ENCODE peak calls at places on chromosomes 7 and 10, in ten cellular contexts. K is cardiac muscle cell; Y is left ventricle myocardium inferior; S is heart right ventricle; H is CD4-positive, CD25-positive, alpha-beta regulatory T cell; R is Caco-2; V is endodermal cell; D is colonic mucosa; G is uterus; B is psoas muscle. L is an unnamed sample.
A peak's percentile ranks its signal among the peaks of the same experiment; 100 is the strongest.

GRCh38 chr10:107546239-107546638 is 381.7 kb upstream of the SORCS1 start:
- DNase-seq in B (no peak), H (no peak), G (no peak), D (no peak), R (no peak), K (peak; percentile 30), V (no peak), S (no peak), Y (no peak), L (no peak)

GRCh38 chr10:101744267-101744666 is 31.6 kb downstream of the FGF8 start:
- DNase-seq in Y (no peak), G (no peak), D (no peak), K (no peak), R (no peak), S (no peak), V (no peak), H (no peak), B (no peak), L (no peak)

GRCh38 chr10:122343135-122343800 is 31.2 kb upstream of the PLEKHA1 start:
- DNase-seq in H (no peak), S (no peak), D (no peak), B (no peak), K (no peak), R (no peak), G (no peak), Y (no peak), V (peak; percentile 42), L (peak; percentile 53)

GRCh38 chr10:88194041-88194887 is 330.8 kb downstream of the PTEN start:
- DNase-seq in K (peak; percentile 16), R (no peak), S (no peak), Y (no peak), B (no peak), H (no peak), V (no peak), G (peak; percentile 24), D (no peak), L (no peak)

GRCh38 chr7:27901028-27901760 is 161.2 kb downstream of the TAX1BP1 start:
- DNase-seq in R (no peak), K (peak; percentile 54), V (no peak), B (no peak), G (no peak), H (no peak), Y (no peak), S (no peak), D (no peak), L (no peak)

GRCh38 chr10:95818663-95819062 is 62.7 kb downstream of the ENTPD1 start:
- DNase-seq in Y (no peak), G (no peak), K (peak; percentile 90), V (no peak), H (no peak), S (no peak), B (no peak), D (no peak), R (no peak), L (no peak)

GRCh38 chr10:102400061-102400460 is 4.6 kb downstream of the NFKB2 start:
- DNase-seq in D (no peak), K (no peak), R (no peak), Y (no peak), S (no peak), B (no peak), G (no peak), H (no peak), V (no peak), L (no peak)

GRCh38 chr7:28956608-28957063 is 1.5 kb downstream of the TRIL start:
- DNase-seq in R (peak; percentile 77), S (peak; percentile 73), K (peak; percentile 72), H (no peak), V (peak; percentile 95), B (peak; percentile 65), G (peak; percentile 47), Y (peak; percentile 66), D (peak; percentile 77), L (no peak)

GRCh38 chr7:134890246-134891240 is 95.8 kb upstream of the AGBL3 start:
- DNase-seq in H (no peak), B (no peak), D (no peak), R (no peak), Y (peak; percentile 42), S (no peak), K (peak; percentile 56), V (no peak), G (peak; percentile 62), L (no peak)

GRCh38 chr10:123135415-123136141 is at the start of gene HMX3:
- DNase-seq in Y (no peak), D (no peak), V (peak; percentile 85), G (no peak), H (no peak), S (no peak), R (no peak), K (peak; percentile 56), B (no peak), L (peak; percentile 55)

GRCh38 chr10:49497358-49497757 is 41.6 kb downstream of the ERCC6 start:
- DNase-seq in G (no peak), D (no peak), S (no peak), V (no peak), B (no peak), H (no peak), R (no peak), K (peak; percentile 6), Y (no peak), L (no peak)

GRCh38 chr7:111750168-111750715 is 187.9 kb upstream of the IMMP2L start:
- DNase-seq in H (no peak), R (no peak), V (no peak), S (no peak), B (no peak), K (no peak), Y (no peak), D (no peak), G (no peak), L (no peak)

GRCh38 chr7:22942191-22942590 is 71.7 kb downstream of the HYCC1 start:
- DNase-seq in K (no peak), R (no peak), H (no peak), Y (no peak), S (no peak), D (no peak), B (no peak), V (peak; percentile 52), G (no peak), L (no peak)

GRCh38 chr10:132375795-132376297 is 21.2 kb upstream of the PWWP2B start:
- DNase-seq in S (no peak), G (no peak), Y (no peak), K (no peak), V (no peak), R (no peak), H (no peak), B (no peak), D (no peak), L (no peak)
- H3K27me3 ChIP-seq in S (no peaks in the 10 kb centered on the region), G (no peaks in the 10 kb centered on the region), Y (peaks cover 4% of the 10 kb centered on the region), K (no peaks in the 10 kb centered on the region), V (no peaks in the 10 kb centered on the region), R (no peaks in the 10 kb centered on the region), H (no peaks in the 10 kb centered on the region), B (no peaks in the 10 kb centered on the region), D (no peaks in the 10 kb centered on the region), L (no peaks in the 10 kb centered on the region)

GRCh38 chr7:64872809-64873500 is 30.1 kb upstream of the ZNF273 start:
- DNase-seq in S (no peak), H (no peak), V (no peak), K (no peak), D (peak; percentile 8), G (no peak), Y (no peak), B (no peak), R (peak; percentile 3), L (peak; percentile 40)

GRCh38 chr7:64874114-64874513 is 29.0 kb upstream of the ZNF273 start:
- DNase-seq in S (no peak), Y (no peak), B (no peak), G (no peak), D (no peak), K (no peak), R (peak; percentile 6), H (no peak), V (no peak), L (no peak)

GRCh38 chr7:64874562-64875250 is 28.4 kb upstream of the ZNF273 start:
- DNase-seq in D (peak; percentile 12), K (no peak), R (peak; percentile 8), G (no peak), S (no peak), H (no peak), B (no peak), V (peak; percentile 20), Y (no peak), L (peak; percentile 53)

GRCh38 chr7:64872351-64872750 is 30.7 kb upstream of the ZNF273 start:
- DNase-seq in V (peak; percentile 15), D (peak; percentile 13), H (no peak), B (no peak), S (no peak), R (peak; percentile 26), Y (no peak), K (no peak), G (no peak), L (peak; percentile 36)

GRCh38 chr7:64873517-64873916 is 29.6 kb upstream of the ZNF273 start:
- DNase-seq in D (peak; percentile 3), K (no peak), B (no peak), V (no peak), Y (no peak), R (peak; percentile 4), S (no peak), H (no peak), G (no peak), L (peak; percentile 36)
- H3K9me3 ChIP-seq in D (no peaks in the 10 kb centered on the region), K (no peaks in the 10 kb centered on the region), B (no peaks in the 10 kb centered on the region), V (no peaks in the 10 kb centered on the region), Y (no peaks in the 10 kb centered on the region), R (peaks cover 14% of the 10 kb centered on the region), S (no peaks in the 10 kb centered on the region), H (no peaks in the 10 kb centered on the region), G (no peaks in the 10 kb centered on the region), L (no peaks in the 10 kb centered on the region)

DNA sequence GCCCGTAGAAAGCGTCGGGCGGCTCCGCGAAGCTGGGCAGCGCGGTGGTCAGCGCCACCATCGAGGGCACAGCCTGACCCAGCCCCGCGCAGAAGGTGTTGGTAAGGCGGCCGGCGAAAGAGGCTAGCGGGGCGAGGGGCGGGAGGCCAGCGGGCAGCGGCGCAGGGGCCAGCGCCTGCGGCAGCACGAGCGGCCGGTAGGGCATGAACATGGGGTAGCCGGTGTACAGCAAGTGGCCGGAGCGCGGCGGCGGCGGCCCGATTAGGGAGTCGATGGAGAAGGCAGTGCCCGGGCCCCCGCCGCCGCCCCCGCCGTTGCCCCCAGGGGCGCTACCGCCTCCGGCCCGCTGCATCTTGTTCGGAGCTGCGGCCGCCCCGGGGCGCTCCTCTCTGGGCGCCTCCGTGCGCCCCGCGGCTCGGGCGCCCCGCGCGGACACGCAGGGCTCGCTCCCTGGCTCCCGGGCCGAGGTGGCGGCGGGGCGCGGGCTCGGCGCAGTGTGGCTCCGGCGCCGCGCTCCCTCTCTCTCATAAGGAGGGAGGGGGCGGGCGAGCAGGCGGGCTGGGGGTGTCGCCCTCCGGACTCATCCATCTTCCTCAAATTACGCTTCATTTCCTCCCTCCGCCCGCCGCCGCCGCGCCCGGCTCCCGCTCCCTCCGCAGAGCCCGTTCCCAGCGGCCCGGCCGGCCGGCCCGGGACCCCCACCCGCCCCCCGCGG is at the start of gene GBX1:
- DNase-seq in V (peak; percentile 74), R (no peak), K (no peak), S (no peak), H (no peak), B (no peak), D (no peak), G (no peak), Y (no peak), L (no peak)
- H3K27me3 ChIP-seq in V (peaks cover 85% of the 10 kb centered on the region), R (peaks cover 15% of the 10 kb centered on the region), K (peaks cover 60% of the 10 kb centered on the region), S (peaks cover 42% of the 10 kb centered on the region), H (peaks cover 57% of the 10 kb centered on the region), B (no peaks in the 10 kb centered on the region), D (peaks cover 44% of the 10 kb centered on the region), G (peaks cover 7% of the 10 kb centered on the region), Y (peaks cover 61% of the 10 kb centered on the region), L (no peaks in the 10 kb centered on the region)

DNA sequence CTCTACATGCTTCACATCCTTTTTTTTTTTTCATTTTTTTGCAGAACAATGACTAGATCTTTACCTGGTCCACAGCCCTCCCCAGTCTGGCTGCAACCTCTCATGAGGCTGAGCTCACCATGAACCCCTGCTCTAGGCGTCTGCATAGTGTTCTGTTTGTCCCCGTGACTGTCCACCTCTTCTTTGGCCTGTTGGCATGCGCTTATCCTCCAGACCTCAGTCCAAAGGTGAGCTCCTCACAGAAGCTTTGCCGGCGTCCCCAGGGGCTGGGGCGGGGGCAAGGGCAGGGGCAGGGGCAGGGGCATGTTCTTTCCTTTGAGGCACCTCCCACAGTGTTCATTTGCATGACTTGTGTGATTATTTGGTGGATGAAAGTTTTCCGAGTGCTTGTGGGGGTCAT is 218.4 kb upstream of the ZNF32 start:
- DNase-seq in K (no peak), D (no peak), R (no peak), B (no peak), Y (no peak), S (no peak), H (no peak), G (no peak), V (no peak), L (peak; percentile 46)
- H3K9me3 ChIP-seq in K (no peaks in the 10 kb centered on the region), D (no peaks in the 10 kb centered on the region), R (no peaks in the 10 kb centered on the region), B (no peaks in the 10 kb centered on the region), Y (no peaks in the 10 kb centered on the region), S (no peaks in the 10 kb centered on the region), H (no peaks in the 10 kb centered on the region), G (no peaks in the 10 kb centered on the region), V (no peaks in the 10 kb centered on the region), L (no peaks in the 10 kb centered on the region)

L was measured in right atrium auricular region.